ENCODE peak calls at places on chromosomes 3 and 15, in seven cellular contexts. D, N, W, A, H, E and X are unnamed samples.

GRCh38 chr15:50144342-50145120 is 25.5 kb upstream of the ATP8B4 start:
- DNase-seq in E (no peak), A (no peak), D (no peak), W (no peak), N (no peak), H (no peak), X (no peak)

GRCh38 chr3:151386063-151386462 is 1.5 kb upstream of the P2RY12 start:
- DNase-seq in E (no peak), D (peak), N (no peak), A (no peak), W (peak), H (no peak), X (no peak)

GRCh38 chr3:30972449-30972848 is 78.0 kb upstream of the GADL1 start:
- DNase-seq in D (no peak), E (no peak), W (no peak), N (no peak), H (no peak), A (no peak), X (no peak)

GRCh38 chr3:30686176-30686575 is 79.8 kb downstream of the TGFBR2 start:
- DNase-seq in W (peak), H (no peak), N (no peak), E (no peak), D (no peak), A (no peak), X (no peak)

GRCh38 chr3:140018556-140018955 is 83.6 kb downstream of the CLSTN2 start:
- DNase-seq in A (no peak), E (no peak), N (no peak), W (no peak), H (no peak), D (no peak), X (no peak)

GRCh38 chr3:71543371-71544016 is 40.0 kb downstream of the FOXP1 start:
- DNase-seq in A (no peak), N (no peak), E (no peak), D (no peak), H (no peak), W (no peak), X (no peak)

GRCh38 chr3:195870442-195870841 is 37.9 kb downstream of the TNK2 start:
- DNase-seq in D (no peak), H (no peak), E (no peak), W (peak), A (no peak), N (no peak), X (no peak)

GRCh38 chr15:68484696-68485400 is 52.9 kb upstream of the ITGA11 start:
- DNase-seq in D (peak), W (peak), H (no peak), A (peak), N (no peak), E (no peak), X (no peak)

GRCh38 chr15:63497642-63498100 is 6.7 kb upstream of the USP3 start:
- DNase-seq in N (no peak), D (no peak), E (no peak), W (no peak), H (no peak), A (no peak), X (no peak)

GRCh38 chr3:63809607-63810006 is 9.5 kb upstream of the C3orf49 start:
- DNase-seq in H (no peak), N (no peak), D (no peak), A (no peak), W (peak), E (no peak), X (no peak)

GRCh38 chr15:59174161-59174845 is 32.3 kb upstream of the LDHAL6B start:
- DNase-seq in H (no peak), D (no peak), E (no peak), W (no peak), A (no peak), N (no peak), X (no peak)